ENCODE peak calls at places on chromosome 9, in ten cellular contexts. K is HS-5; D is heart left ventricle; O is activated T-cell treated with anti-CD3 and anti-CD28 coated beads, Interleukin-2, amount 50 U/mL, for 1 hour; M is C1 segment of cervical spinal cord; C is iPS-NIHi11; X is NCI-H460; P is stimulated activated CD4-positive, alpha-beta T cell treated with anti-CD3 and anti-CD28 coated beads, Interleukin-12 subunit alpha, Interleukin-12 subunit beta, amount 100 ng/mL, for 4 hours; N is germinal center; U is brain pericyte. F is an unnamed sample.

GRCh38 chr9:4962085-4962484 is 23.0 kb upstream of the JAK2 start:
- DNase-seq in P (no peak), D (no peak), U (no peak), O (no peak), K (no peak), X (no peak), N (no peak), C (no peak), M (no peak), F (no peak)

GRCh38 chr9:121620777-121621437 is 30.5 kb upstream of the DAB2IP start:
- DNase-seq in P (no peak), U (no peak), M (no peak), K (no peak), O (no peak), C (peak; percentile 85), X (peak; percentile 15), N (peak; percentile 49), D (no peak), F (peak; percentile 57)

GRCh38 chr9:127955294-127956015 is 17.8 kb upstream of the DPM2 start:
- DNase-seq in P (peak; percentile 75), K (no peak), N (peak; percentile 78), C (peak; percentile 90), D (peak; percentile 70), O (peak; percentile 82), M (no peak), X (peak; percentile 78), U (no peak), F (peak; percentile 82)

GRCh38 chr9:20621553-20622329 is 558 bp downstream of the MLLT3 start:
- DNase-seq in K (no peak), N (peak; percentile 41), P (peak; percentile 64), M (peak; percentile 29), U (no peak), D (peak; percentile 80), C (peak; percentile 60), O (peak; percentile 77), X (no peak), F (no peak)

GRCh38 chr9:109887079-109887478 is 107.1 kb downstream of the PALM2AKAP2 start:
- DNase-seq in C (no peak), U (no peak), P (no peak), M (no peak), D (peak; percentile 36), K (no peak), O (no peak), N (no peak), X (no peak), F (no peak)

GRCh38 chr9:95017062-95017461 is 290.6 kb downstream of the AOPEP start:
- DNase-seq in N (no peak), M (no peak), D (no peak), P (no peak), U (no peak), K (no peak), O (no peak), X (no peak), C (no peak), F (no peak)

GRCh38 chr9:123457586-123457985 is 101.6 kb downstream of the CRB2 start:
- DNase-seq in D (peak; percentile 16), O (no peak), P (no peak), N (no peak), C (no peak), K (no peak), U (no peak), M (no peak), X (no peak), F (no peak)

GRCh38 chr9:20848490-20848889 is 164.4 kb downstream of the FOCAD start:
- DNase-seq in K (no peak), X (no peak), D (no peak), C (no peak), M (no peak), P (no peak), U (no peak), O (no peak), N (no peak), F (no peak)

GRCh38 chr9:32928145-32928763 is 73.2 kb downstream of the APTX start:
- DNase-seq in U (no peak), N (no peak), P (no peak), K (no peak), X (no peak), D (peak; percentile 18), O (no peak), M (no peak), C (no peak), F (no peak)

GRCh38 chr9:91179237-91180138 is 182.2 kb downstream of the AUH start:
- DNase-seq in X (no peak), O (no peak), D (no peak), M (no peak), P (no peak), K (peak; percentile 85), N (no peak), U (no peak), C (no peak), F (no peak)

GRCh38 chr9:71383308-71383707 is 261.9 kb upstream of the TRPM3 start:
- DNase-seq in O (no peak), K (no peak), C (peak; percentile 25), P (no peak), N (no peak), U (no peak), X (no peak), D (no peak), M (no peak), F (no peak)

GRCh38 chr9:109449036-109449798 is 48.9 kb downstream of the PTPN3 start:
- DNase-seq in N (no peak), C (no peak), O (no peak), X (no peak), K (no peak), D (no peak), P (no peak), U (no peak), M (no peak), F (no peak)

GRCh38 chr9:95336281-95336680 is 18.8 kb upstream of the FANCC start:
- DNase-seq in M (no peak), N (no peak), C (peak; percentile 53), U (no peak), D (no peak), O (no peak), P (peak; percentile 25), K (no peak), X (peak; percentile 24), F (no peak)

GRCh38 chr9:93086445-93087224 is 9.4 kb upstream of the CARD19 start:
- DNase-seq in X (no peak), M (no peak), O (peak; percentile 13), K (no peak), N (no peak), U (no peak), P (no peak), D (no peak), C (no peak), F (no peak)

GRCh38 chr9:35490910-35491465 is 1.1 kb downstream of the RUSC2 start:
- DNase-seq in U (no peak), D (no peak), K (no peak), N (no peak), X (no peak), C (no peak), P (no peak), O (no peak), M (no peak), F (no peak)

GRCh38 chr9:81389569-81389993 is 299.8 kb downstream of the TLE1 start:
- DNase-seq in C (no peak), P (no peak), K (peak; percentile 98), O (no peak), N (no peak), U (no peak), M (no peak), D (no peak), X (no peak), F (no peak)

GRCh38 chr9:106956971-106957370 is 94.0 kb downstream of the ZNF462 start:
- DNase-seq in M (no peak), N (no peak), C (no peak), K (no peak), D (no peak), U (no peak), X (no peak), O (no peak), P (no peak), F (no peak)

GRCh38 chr9:20651926-20652325 is 29.6 kb upstream of the MLLT3 start:
- DNase-seq in P (no peak), X (no peak), K (no peak), D (no peak), C (no peak), N (no peak), U (no peak), M (no peak), O (no peak), F (no peak)

GRCh38 chr9:91495450-91495849 is 71.8 kb upstream of the NFIL3 start:
- DNase-seq in X (no peak), N (no peak), P (no peak), C (no peak), O (no peak), D (no peak), M (no peak), K (peak; percentile 85), U (no peak), F (no peak)